ENCODE peak calls at places on chromosomes 6 and 20, in nine cellular contexts. S, D, C, H, G, A, K, Z and R are unnamed samples.

GRCh38 chr6:25218346-25218745 is 60.8 kb upstream of the CARMIL1 start:
- DNase-seq in G (no peak), K (no peak), H (no peak), D (no peak), Z (no peak), C (no peak), A (no peak), S (no peak), R (no peak)

GRCh38 chr6:4732691-4733315 is 43.4 kb upstream of the CDYL start:
- DNase-seq in C (no peak), D (no peak), H (no peak), G (peak), S (peak), Z (peak), K (peak), A (peak), R (no peak)

GRCh38 chr20:59955131-59955796 is 3.0 kb upstream of the CDH26 start:
- DNase-seq in D (no peak), G (no peak), A (no peak), Z (no peak), C (no peak), H (no peak), K (peak), S (no peak), R (peak)

GRCh38 chr6:17101422-17102257 is at the start of gene STMND1:
- DNase-seq in G (peak), D (peak), S (peak), A (peak), H (no peak), Z (peak), K (peak), C (peak), R (peak)

GRCh38 chr20:47179267-47179666 is 177.2 kb downstream of the ZMYND8 start:
- DNase-seq in C (no peak), H (no peak), Z (no peak), A (no peak), G (no peak), S (no peak), D (no peak), K (no peak), R (no peak)

GRCh38 chr6:159126590-159126989 is 42.6 kb upstream of the FNDC1 start:
- DNase-seq in D (no peak), A (no peak), K (peak), G (peak), H (no peak), C (no peak), Z (no peak), S (peak), R (no peak)

GRCh38 chr6:126542052-126542451 is 202.1 kb downstream of the CENPW start:
- DNase-seq in H (no peak), Z (no peak), C (no peak), S (no peak), A (no peak), K (no peak), D (no peak), G (no peak), R (no peak)

GRCh38 chr20:58374906-58375760 is 13.9 kb upstream of the VAPB start:
- DNase-seq in A (no peak), Z (no peak), S (no peak), G (no peak), D (no peak), K (peak), H (no peak), C (peak), R (no peak)

GRCh38 chr6:16756660-16757270 is 4.5 kb downstream of the ATXN1 start:
- DNase-seq in C (no peak), G (no peak), D (no peak), K (no peak), H (no peak), Z (no peak), A (no peak), S (no peak), R (no peak)

GRCh38 chr6:111230351-111231077 is 143.2 kb downstream of the SLC16A10 start:
- DNase-seq in G (no peak), H (no peak), Z (no peak), D (no peak), C (no peak), S (no peak), A (no peak), K (peak), R (no peak)

GRCh38 chr6:4134841-4135664 is at the start of gene ECI2:
- DNase-seq in C (no peak), D (peak), G (peak), H (peak), K (peak), S (peak), A (peak), Z (no peak), R (peak)

GRCh38 chr6:71544906-71545305 is 256.3 kb downstream of the OGFRL1 start:
- DNase-seq in A (no peak), S (no peak), H (no peak), K (no peak), D (no peak), C (no peak), G (no peak), Z (no peak), R (no peak)

GRCh38 chr6:1670711-1671462 is 61.2 kb downstream of the FOXC1 start:
- DNase-seq in S (no peak), Z (no peak), A (no peak), D (no peak), G (no peak), C (peak), H (no peak), K (no peak), R (no peak)

GRCh38 chr6:21201181-21201580 is 392.4 kb upstream of the SOX4 start:
- DNase-seq in D (no peak), S (no peak), H (no peak), C (no peak), G (no peak), Z (no peak), K (no peak), A (no peak), R (no peak)

GRCh38 chr20:21028921-21029320 is 77.2 kb downstream of the LINC00237 start:
- DNase-seq in G (no peak), S (no peak), K (no peak), A (no peak), H (no peak), Z (no peak), D (no peak), C (no peak), R (no peak)

GRCh38 chr6:34610819-34611477 is 54.8 kb upstream of the SPDEF start:
- DNase-seq in A (no peak), S (no peak), Z (no peak), H (no peak), D (no peak), C (no peak), G (no peak), K (peak), R (no peak)

GRCh38 chr6:3381233-3382065 is 75.4 kb downstream of the SLC22A23 start:
- DNase-seq in C (no peak), S (no peak), Z (no peak), H (no peak), K (no peak), A (no peak), G (no peak), D (no peak), R (no peak)

GRCh38 chr6:158803733-158804143 is 15.4 kb downstream of the EZR start:
- DNase-seq in A (no peak), G (no peak), H (peak), D (no peak), S (no peak), K (no peak), C (no peak), Z (no peak), R (peak)

GRCh38 chr6:145704153-145704781 is 31.1 kb downstream of the EPM2A start:
- DNase-seq in Z (no peak), C (no peak), G (no peak), D (no peak), H (no peak), A (no peak), K (peak), S (no peak), R (peak)

GRCh38 chr6:115891111-115891669 is 169.5 kb downstream of the FRK start:
- DNase-seq in Z (no peak), K (peak), H (no peak), A (no peak), D (no peak), S (no peak), G (no peak), C (no peak), R (peak)

GRCh38 chr6:83257791-83258190 is 64.6 kb downstream of the RWDD2A start:
- DNase-seq in G (no peak), S (no peak), K (no peak), C (no peak), H (no peak), Z (no peak), D (no peak), A (no peak), R (no peak)
- H3K27ac ChIP-seq in G (no peak), S (no peak), K (no peak), C (no peak), H (no peak), Z (no peak), D (no peak), A (no peak), R (no peak)

GRCh38 chr6:163964778-163965177 is 550.3 kb downstream of the QKI start:
- DNase-seq in C (no peak), A (no peak), D (no peak), H (no peak), S (peak), Z (no peak), G (no peak), K (no peak), R (no peak)
- H3K27ac ChIP-seq in C (no peak), A (no peak), D (no peak), H (no peak), S (peak), Z (no peak), G (peak), K (no peak), R (no peak)

GRCh38 chr6:151729829-151730495 is 77.5 kb upstream of the ESR1 start:
- DNase-seq in S (no peak), K (no peak), H (no peak), G (no peak), Z (no peak), A (no peak), C (no peak), D (no peak), R (no peak)

GRCh38 chr6:151731313-151731712 is 76.2 kb upstream of the ESR1 start:
- DNase-seq in Z (no peak), C (no peak), A (no peak), S (no peak), H (no peak), G (no peak), D (no peak), K (no peak), R (no peak)

GRCh38 chr6:151738267-151738666 is 69.2 kb upstream of the ESR1 start:
- DNase-seq in H (no peak), A (no peak), S (no peak), K (no peak), Z (no peak), G (no peak), C (no peak), D (no peak), R (no peak)

GRCh38 chr6:151730496-151730870 is 77.0 kb upstream of the ESR1 start:
- DNase-seq in Z (no peak), G (no peak), D (no peak), K (no peak), H (no peak), A (no peak), S (no peak), C (no peak), R (no peak)

DNA sequence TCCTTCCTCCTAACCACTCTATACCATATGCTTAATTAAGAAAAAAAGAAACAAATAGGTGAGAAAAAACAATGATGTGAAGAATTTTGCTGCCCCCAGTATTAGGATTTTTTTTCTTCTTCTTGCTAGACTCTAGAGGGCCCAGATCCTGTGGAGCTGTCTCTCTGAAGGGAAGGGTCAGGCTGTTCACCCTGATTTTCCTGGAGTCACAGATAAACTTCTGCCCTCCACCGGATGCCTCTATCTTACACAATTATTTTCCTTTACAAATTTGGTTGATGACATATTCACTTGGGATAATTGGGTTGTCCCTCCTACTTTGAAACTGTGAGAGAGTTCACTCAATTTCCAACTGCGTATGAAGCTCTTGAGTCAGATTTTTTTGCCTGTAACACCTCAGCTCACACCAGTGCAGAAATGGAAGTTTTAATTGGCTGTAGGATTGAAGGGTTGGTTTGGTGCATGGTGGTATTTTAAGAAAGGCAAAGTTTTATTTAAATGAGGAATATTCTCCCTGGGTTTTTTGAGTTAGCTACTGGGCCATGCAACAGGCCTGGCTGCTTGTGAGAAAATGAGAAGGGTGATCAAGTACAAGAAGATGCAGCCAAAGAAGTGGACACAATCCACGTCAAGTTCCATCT is 73.7 kb upstream of the ESR1 start:
- DNase-seq in D (no peak), K (no peak), C (no peak), S (no peak), A (no peak), G (no peak), Z (no peak), H (no peak), R (no peak)
- H3K27ac ChIP-seq in D (no peak), K (no peak), C (no peak), S (no peak), A (no peak), G (no peak), Z (no peak), H (no peak), R (no peak)

GRCh38 chr6:43771210-43771857 is 1.3 kb downstream of the VEGFA start:
- DNase-seq in G (peak), D (peak), A (peak), S (peak), Z (peak), C (peak), H (peak), K (peak), R (peak)
- H3K27ac ChIP-seq in G (peak), D (peak), A (peak), S (peak), Z (peak), C (no peak), H (peak), K (peak), R (no peak)

DNA sequence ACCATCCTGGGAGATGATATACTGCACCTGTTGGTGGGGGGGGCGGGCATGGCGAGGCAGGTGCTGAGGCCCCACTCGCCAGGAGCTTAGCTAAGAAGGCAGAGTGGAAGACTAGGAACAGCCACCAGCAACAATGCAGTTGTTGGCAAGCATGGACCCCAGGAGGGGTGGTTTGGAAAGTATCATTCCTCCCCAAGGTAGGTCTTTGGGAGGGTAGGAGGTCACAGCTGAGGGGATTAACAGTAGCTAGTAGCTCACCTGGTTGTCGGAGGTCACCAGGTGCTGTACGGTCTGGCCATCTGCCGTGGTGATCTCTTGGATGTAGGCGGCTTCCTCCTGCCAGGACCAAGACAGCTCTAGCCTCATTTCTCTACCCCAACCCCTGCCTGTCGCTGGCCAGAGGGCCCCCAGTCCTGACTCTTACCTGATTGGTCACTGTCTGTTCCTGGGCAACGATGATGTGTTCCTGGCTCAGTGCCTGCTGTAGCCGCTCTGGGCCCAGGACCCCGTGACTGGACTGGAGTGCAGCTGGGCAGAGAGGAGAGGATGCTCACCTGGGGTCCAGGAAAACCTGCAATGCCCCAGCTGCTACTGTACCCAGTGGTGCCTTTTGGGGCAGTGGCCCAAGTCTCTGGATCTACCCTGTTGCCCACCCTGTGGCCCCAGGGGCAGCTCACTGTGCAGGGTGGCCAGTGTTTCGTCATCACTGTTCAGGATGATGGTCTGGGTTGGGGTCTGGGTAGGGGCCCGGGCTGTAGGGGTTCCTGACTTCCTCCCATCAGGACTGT is 15.3 kb downstream of the PCIF1 start:
- DNase-seq in A (no peak), S (no peak), G (no peak), Z (no peak), K (no peak), D (no peak), H (no peak), C (no peak), R (no peak)
- H3K27ac ChIP-seq in A (no peak), S (no peak), G (no peak), Z (no peak), K (no peak), D (no peak), H (no peak), C (no peak), R (no peak)

DNA sequence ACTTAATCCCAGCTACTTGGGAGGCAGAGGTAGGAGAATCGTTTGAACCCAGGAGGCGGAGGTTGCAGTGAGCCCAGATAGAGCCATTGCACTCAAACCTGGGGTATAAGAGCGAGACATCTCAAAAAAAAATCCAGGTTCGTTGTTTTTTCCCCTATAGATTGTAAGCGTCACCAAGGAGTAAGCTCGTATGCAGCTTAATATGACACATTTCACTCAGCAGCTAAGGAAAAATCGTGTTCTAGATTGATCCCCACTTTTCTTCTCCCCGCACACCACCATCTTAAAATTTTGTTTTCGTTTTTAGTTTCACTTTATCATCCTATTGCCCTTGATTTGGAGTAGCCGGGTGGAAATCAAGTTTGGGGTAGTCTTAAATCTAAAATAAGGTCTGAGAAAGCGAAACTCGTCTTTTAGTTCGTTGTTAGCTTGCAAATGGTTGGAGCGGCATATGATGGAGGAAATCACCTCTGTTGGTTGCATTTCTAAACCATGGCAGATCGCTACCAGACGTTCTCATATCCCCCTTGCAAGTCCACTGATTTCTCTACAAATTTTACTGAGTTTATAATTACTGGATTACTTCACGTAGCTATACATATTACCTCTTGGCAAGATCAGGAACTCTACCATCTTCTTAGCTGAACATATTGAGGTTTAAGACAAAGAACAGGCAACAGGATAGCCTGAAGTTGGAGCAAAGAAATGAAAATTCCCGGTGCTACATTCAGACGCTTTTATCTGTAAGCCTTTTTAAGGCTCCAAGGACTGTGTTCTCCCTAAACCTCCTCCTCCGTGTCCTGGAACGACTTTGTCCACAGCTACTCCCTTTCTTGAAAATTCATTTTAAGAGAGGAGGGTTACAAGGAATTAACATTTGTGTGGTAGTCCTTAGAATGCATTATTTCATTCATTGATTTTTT is 91.1 kb upstream of the BTN3A2 start:
- DNase-seq in A (no peak), D (no peak), S (no peak), G (no peak), K (peak), C (no peak), H (no peak), Z (no peak), R (peak)
- H3K27ac ChIP-seq in A (peak), D (peak), S (peak), G (no peak), K (peak), C (peak), H (peak), Z (peak), R (peak)